ENCODE peak calls at places on chromosomes 12 and 14, in four cellular contexts. I is astrocyte of the cerebellum, U is stromal cell of bone marrow, H is nucleus accumbens. T is an unnamed sample.

GRCh38 chr12:121927798-121928197 is 9.4 kb downstream of the CFAP251 start:
- DNase-seq in I (no peak), U (no peak), H (no peak), T (no peak)

GRCh38 chr12:60172266-60172665 is 576.4 kb downstream of the SLC16A7 start:
- DNase-seq in I (no peak), U (no peak), H (no peak), T (no peak)

GRCh38 chr14:77026930-77027537 is 1.5 kb downstream of the IRF2BPL start:
- DNase-seq in I (no peak), U (no peak), H (no peak), T (no peak)

GRCh38 chr12:111056618-111057521 is 136.5 kb upstream of the MYL2 start:
- DNase-seq in I (no peak), U (no peak), H (no peak), T (no peak)

GRCh38 chr12:64672925-64673409 is 62.7 kb downstream of the RASSF3 start:
- DNase-seq in I (no peak), U (no peak), H (no peak), T (no peak)

GRCh38 chr12:32920506-32921085 is 24.0 kb upstream of the PKP2 start:
- DNase-seq in I (no peak), U (no peak), H (no peak), T (no peak)

GRCh38 chr12:117030187-117030896 is 68.9 kb downstream of the TESC start:
- DNase-seq in I (no peak), U (no peak), H (no peak), T (no peak)

GRCh38 chr14:70897475-70897874 is 9.8 kb upstream of the PCNX1 start:
- DNase-seq in I (peak; percentile 74), U (peak; percentile 83), H (no peak), T (no peak)

GRCh38 chr12:96720363-96720705 is 186.7 kb upstream of the NEDD1 start:
- DNase-seq in I (no peak), U (no peak), H (no peak), T (no peak)

GRCh38 chr12:3803865-3804472 is 51.1 kb upstream of the CRACR2A start:
- DNase-seq in I (peak; percentile 53), U (peak; percentile 50), H (peak; percentile 37), T (peak; percentile 26)

GRCh38 chr14:73746540-73747385 is 32.6 kb upstream of the PNMA1 start:
- DNase-seq in I (no peak), U (no peak), H (no peak), T (no peak)

GRCh38 chr14:72607386-72608125 is 286.3 kb downstream of the DPF3 start:
- DNase-seq in I (no peak), U (no peak), H (no peak), T (no peak)

GRCh38 chr12:13102481-13103195 is 829 bp downstream of the GSG1 start:
- DNase-seq in I (no peak), U (no peak), H (peak; percentile 42), T (no peak)

GRCh38 chr12:94012508-94013044 is 135.8 kb upstream of the PLXNC1 start:
- DNase-seq in I (no peak), U (no peak), H (no peak), T (no peak)

GRCh38 chr12:65470261-65470660 is 191.8 kb downstream of the MSRB3 start:
- DNase-seq in I (no peak), U (no peak), H (no peak), T (no peak)

GRCh38 chr12:89544730-89545184 is 18.9 kb upstream of the POC1B start:
- DNase-seq in I (peak; percentile 12), U (peak; percentile 63), H (no peak), T (no peak)

GRCh38 chr12:93825926-93826599 is 148.9 kb downstream of the CRADD start:
- DNase-seq in I (peak; percentile 74), U (peak; percentile 82), H (no peak), T (no peak)

GRCh38 chr12:114580306-114580705 is 103.7 kb downstream of the TBX3 start:
- DNase-seq in I (no peak), U (no peak), H (no peak), T (no peak)

GRCh38 chr12:112303004-112303403 is 79.2 kb downstream of the HECTD4 start:
- DNase-seq in I (peak; percentile 44), U (peak; percentile 24), H (no peak), T (peak; percentile 75)